ENCODE peak calls at places on chromosomes 16 and 17, in four cellular contexts. One of them, this sample, is unnamed.

GRCh38 chr16:88798772-88799455 is 4.7 kb upstream of the CDT1 start:
- DNase-seq in right lobe of liver: no peak
- DNase-seq in A549: peak
- DNase-seq in uterus: no peak
- DNase-seq in this sample: no peak

GRCh38 chr17:61659437-61659836 is 68.4 kb upstream of the NACA2 start:
- DNase-seq in right lobe of liver: no peak
- DNase-seq in A549: no peak
- DNase-seq in uterus: no peak
- DNase-seq in this sample: no peak

GRCh38 chr17:74345433-74346241 is 16.0 kb downstream of the BTBD17 start:
- DNase-seq in uterus: no peak
- DNase-seq in A549: no peak
- DNase-seq in right lobe of liver: no peak
- DNase-seq in this sample: no peak

GRCh38 chr17:55577011-55577586 is 65.8 kb upstream of the SMIM36 start:
- DNase-seq in uterus: peak
- DNase-seq in right lobe of liver: no peak
- DNase-seq in A549: no peak
- DNase-seq in this sample: no peak

GRCh38 chr17:18033442-18034099 is 5.4 kb downstream of the ATPAF2 start:
- DNase-seq in A549: peak
- DNase-seq in uterus: peak
- DNase-seq in right lobe of liver: no peak
- DNase-seq in this sample: peak

GRCh38 chr17:48729335-48730239 is 1.0 kb upstream of the HOXB13 start:
- DNase-seq in right lobe of liver: no peak
- DNase-seq in uterus: no peak
- DNase-seq in A549: no peak
- DNase-seq in this sample: no peak

GRCh38 chr16:83066881-83067280 is 440.1 kb downstream of the CDH13 start:
- DNase-seq in A549: no peak
- DNase-seq in right lobe of liver: no peak
- DNase-seq in uterus: no peak
- DNase-seq in this sample: no peak

GRCh38 chr16:83704656-83705055 is 103.1 kb upstream of the HSBP1 start:
- DNase-seq in A549: no peak
- DNase-seq in right lobe of liver: no peak
- DNase-seq in uterus: no peak
- DNase-seq in this sample: no peak

GRCh38 chr17:31052187-31052889 is 42.4 kb upstream of the NF1 start:
- DNase-seq in right lobe of liver: no peak
- DNase-seq in uterus: peak
- DNase-seq in A549: peak
- DNase-seq in this sample: peak

GRCh38 chr16:27286446-27286845 is 17.9 kb upstream of the NSMCE1 start:
- DNase-seq in right lobe of liver: no peak
- DNase-seq in uterus: peak
- DNase-seq in A549: peak
- DNase-seq in this sample: peak

GRCh38 chr17:38751803-38752118 is 780 bp upstream of the PSMB3 start:
- DNase-seq in uterus: peak
- DNase-seq in A549: peak
- DNase-seq in right lobe of liver: peak
- DNase-seq in this sample: peak

GRCh38 chr17:48890086-48890485 is 2.5 kb upstream of the ATP5MC1 start:
- DNase-seq in A549: no peak
- DNase-seq in right lobe of liver: no peak
- DNase-seq in uterus: no peak
- DNase-seq in this sample: no peak

GRCh38 chr17:39634384-39634871 is 2.5 kb upstream of the STARD3 start:
- DNase-seq in right lobe of liver: no peak
- DNase-seq in A549: peak
- DNase-seq in uterus: no peak
- DNase-seq in this sample: no peak

GRCh38 chr16:15650698-15651161 is 685 bp downstream of the NDE1 start:
- DNase-seq in uterus: peak
- DNase-seq in A549: no peak
- DNase-seq in right lobe of liver: peak
- DNase-seq in this sample: peak

GRCh38 chr16:57377080-57377841 is 5.0 kb downstream of the CX3CL1 start:
- DNase-seq in uterus: no peak
- DNase-seq in A549: peak
- DNase-seq in right lobe of liver: no peak
- DNase-seq in this sample: no peak

GRCh38 chr17:57424777-57425188 is 168.5 kb downstream of the MSI2 start:
- DNase-seq in right lobe of liver: no peak
- DNase-seq in A549: no peak
- DNase-seq in uterus: no peak
- DNase-seq in this sample: peak

GRCh38 chr17:58267347-58268324 is 13.1 kb downstream of the MPO start:
- DNase-seq in right lobe of liver: no peak
- DNase-seq in uterus: no peak
- DNase-seq in A549: no peak
- DNase-seq in this sample: no peak

GRCh38 chr17:77188084-77189066 is 47.6 kb downstream of the SEC14L1 start:
- DNase-seq in A549: no peak
- DNase-seq in uterus: no peak
- DNase-seq in right lobe of liver: no peak
- DNase-seq in this sample: no peak

GRCh38 chr17:47205419-47205963 is 3.7 kb upstream of the MYL4 start:
- DNase-seq in A549: no peak
- DNase-seq in right lobe of liver: no peak
- DNase-seq in uterus: peak
- DNase-seq in this sample: no peak

GRCh38 chr17:17626151-17626805 is 34.8 kb upstream of the PEMT start:
- DNase-seq in uterus: no peak
- DNase-seq in right lobe of liver: no peak
- DNase-seq in A549: no peak
- DNase-seq in this sample: no peak

GRCh38 chr17:16286009-16286946 is 67.0 kb downstream of the CENPV start:
- DNase-seq in right lobe of liver: peak
- DNase-seq in A549: peak
- DNase-seq in uterus: peak
- DNase-seq in this sample: peak

GRCh38 chr17:80774643-80775281 is 216.9 kb upstream of the CHMP6 start:
- DNase-seq in right lobe of liver: no peak
- DNase-seq in A549: no peak
- DNase-seq in uterus: no peak
- DNase-seq in this sample: no peak

GRCh38 chr16:12574721-12575120 is 229.0 kb downstream of the CPPED1 start:
- DNase-seq in A549: no peak
- DNase-seq in right lobe of liver: no peak
- DNase-seq in uterus: no peak
- DNase-seq in this sample: no peak
- TF ChIP-seq POLR2A in A549: no peak
- TF ChIP-seq POLR2A in right lobe of liver: no peak
- TF ChIP-seq POLR2A in uterus: no peak
- TF ChIP-seq POLR2A in this sample: no peak

GRCh38 chr17:28392491-28392890 is 13.5 kb downstream of the SLC46A1 start:
- DNase-seq in uterus: no peak
- DNase-seq in A549: no peak
- DNase-seq in right lobe of liver: no peak
- DNase-seq in this sample: no peak
- TF ChIP-seq POLR2A in uterus: no peak
- TF ChIP-seq POLR2A in A549: no peak
- TF ChIP-seq POLR2A in right lobe of liver: no peak
- TF ChIP-seq POLR2A in this sample: no peak

GRCh38 chr16:74606521-74607309 is at the start of gene GLG1:
- DNase-seq in A549: peak
- DNase-seq in uterus: peak
- DNase-seq in right lobe of liver: peak
- DNase-seq in this sample: peak
- TF ChIP-seq POLR2A in A549: peak
- TF ChIP-seq POLR2A in uterus: peak
- TF ChIP-seq POLR2A in right lobe of liver: peak
- TF ChIP-seq POLR2A in this sample: peak

GRCh38 chr17:78342438-78343098 is 17.3 kb downstream of the SOCS3 start:
- DNase-seq in A549: peak
- DNase-seq in uterus: peak
- DNase-seq in right lobe of liver: no peak
- DNase-seq in this sample: peak
- TF ChIP-seq POLR2A in A549: no peak
- TF ChIP-seq POLR2A in uterus: no peak
- TF ChIP-seq POLR2A in right lobe of liver: no peak
- TF ChIP-seq POLR2A in this sample: no peak

GRCh38 chr17:3588104-3588503 is 21.1 kb downstream of the TRPV1 start:
- DNase-seq in right lobe of liver: no peak
- DNase-seq in uterus: no peak
- DNase-seq in A549: no peak
- DNase-seq in this sample: no peak

GRCh38 chr17:3583456-3583855 is 25.8 kb downstream of the TRPV1 start:
- DNase-seq in uterus: no peak
- DNase-seq in A549: no peak
- DNase-seq in right lobe of liver: no peak
- DNase-seq in this sample: no peak

GRCh38 chr17:3589784-3590183 is 19.4 kb downstream of the TRPV1 start:
- DNase-seq in uterus: no peak
- DNase-seq in A549: no peak
- DNase-seq in right lobe of liver: no peak
- DNase-seq in this sample: no peak

GRCh38 chr17:3582921-3583320 is 25.3 kb upstream of the TRPV3 start:
- DNase-seq in uterus: no peak
- DNase-seq in A549: no peak
- DNase-seq in right lobe of liver: no peak
- DNase-seq in this sample: no peak

GRCh38 chr17:3585826-3586225 is 23.4 kb downstream of the TRPV1 start:
- DNase-seq in uterus: no peak
- DNase-seq in right lobe of liver: no peak
- DNase-seq in A549: no peak
- DNase-seq in this sample: no peak
- TF ChIP-seq POLR2A in uterus: no peak
- TF ChIP-seq POLR2A in right lobe of liver: no peak
- TF ChIP-seq POLR2A in A549: no peak
- TF ChIP-seq POLR2A in this sample: no peak

DNA sequence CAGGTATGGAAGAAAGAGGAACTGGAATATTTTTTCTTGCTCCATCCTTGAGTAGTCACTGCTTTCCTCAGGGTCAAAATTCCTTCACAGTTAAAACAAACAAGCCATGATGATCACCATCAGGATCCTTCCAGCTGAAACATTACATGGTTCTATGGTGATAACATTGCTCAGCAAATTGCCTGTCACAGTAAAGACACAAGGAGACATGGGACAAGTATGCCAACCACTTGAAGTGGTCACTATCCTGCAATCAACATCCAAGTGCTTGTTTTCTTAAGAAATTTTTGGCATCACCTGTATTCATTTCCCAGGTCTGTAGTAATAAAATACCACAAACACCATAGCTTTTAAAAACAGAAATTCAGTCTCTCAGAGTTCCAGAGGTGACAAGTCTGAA is 662.2 kb downstream of the CDH8 start:
- DNase-seq in A549: no peak
- DNase-seq in right lobe of liver: no peak
- DNase-seq in uterus: no peak
- DNase-seq in this sample: no peak
- TF ChIP-seq POLR2A in A549: no peak
- TF ChIP-seq POLR2A in right lobe of liver: no peak
- TF ChIP-seq POLR2A in uterus: no peak
- TF ChIP-seq POLR2A in this sample: no peak

DNA sequence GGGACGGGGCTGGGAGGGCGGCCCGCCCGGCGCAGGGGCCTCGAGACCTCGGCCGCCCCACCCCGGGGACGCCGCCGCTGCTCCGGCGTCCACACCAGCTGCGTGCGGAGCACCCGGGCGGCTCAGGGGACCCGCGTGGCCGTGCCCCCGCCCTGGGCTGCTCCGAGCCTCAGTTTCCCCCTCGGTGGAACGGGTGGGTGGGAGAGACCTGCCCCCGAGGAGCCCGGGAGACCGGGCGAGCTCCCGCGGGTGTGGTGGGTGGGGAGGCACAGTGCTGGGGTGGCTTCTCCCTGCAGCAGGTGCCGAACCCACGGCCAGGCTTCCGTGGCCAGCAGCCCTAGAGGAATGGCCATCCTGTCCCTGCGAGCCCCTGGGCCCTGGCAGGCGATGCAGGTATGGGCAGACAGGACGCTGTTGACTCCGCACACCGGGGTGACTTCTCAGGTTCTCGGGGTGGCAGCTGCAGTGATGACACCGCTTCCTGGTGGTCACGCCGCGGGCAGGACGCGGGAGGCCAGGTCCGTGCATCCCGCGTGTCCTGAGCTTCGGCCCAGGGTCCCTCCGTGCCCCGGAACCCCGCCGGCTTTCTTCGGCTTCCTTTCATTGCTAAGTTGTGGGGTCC is 677 bp downstream of the DEF8 start:
- DNase-seq in uterus: no peak
- DNase-seq in right lobe of liver: no peak
- DNase-seq in A549: no peak
- DNase-seq in this sample: no peak
- TF ChIP-seq POLR2A in uterus: no peak
- TF ChIP-seq POLR2A in right lobe of liver: no peak
- TF ChIP-seq POLR2A in A549: no peak
- TF ChIP-seq POLR2A in this sample: no peak

DNA sequence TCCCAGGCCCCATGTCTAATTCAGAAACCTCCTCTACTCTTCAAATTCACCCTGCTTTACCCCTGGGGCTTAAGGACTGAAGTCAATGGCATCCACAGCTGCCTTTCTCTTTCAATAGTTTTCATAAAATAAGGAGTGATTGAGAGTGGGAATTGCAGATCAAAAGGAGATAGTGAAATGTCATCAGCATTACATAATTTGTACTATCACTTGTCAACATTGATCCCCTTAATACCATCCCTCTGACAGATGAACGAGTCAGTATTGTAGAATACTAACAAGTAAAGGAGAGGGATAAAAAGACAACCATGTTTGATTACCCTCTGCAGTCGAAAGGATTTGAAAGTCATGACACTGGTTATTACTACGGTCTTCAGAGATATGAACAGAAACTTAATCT is 212.4 kb downstream of the TMEM114 start:
- DNase-seq in A549: no peak
- DNase-seq in uterus: no peak
- DNase-seq in right lobe of liver: no peak
- DNase-seq in this sample: no peak
- TF ChIP-seq POLR2A in A549: no peak
- TF ChIP-seq POLR2A in uterus: no peak
- TF ChIP-seq POLR2A in right lobe of liver: no peak
- TF ChIP-seq POLR2A in this sample: no peak

DNA sequence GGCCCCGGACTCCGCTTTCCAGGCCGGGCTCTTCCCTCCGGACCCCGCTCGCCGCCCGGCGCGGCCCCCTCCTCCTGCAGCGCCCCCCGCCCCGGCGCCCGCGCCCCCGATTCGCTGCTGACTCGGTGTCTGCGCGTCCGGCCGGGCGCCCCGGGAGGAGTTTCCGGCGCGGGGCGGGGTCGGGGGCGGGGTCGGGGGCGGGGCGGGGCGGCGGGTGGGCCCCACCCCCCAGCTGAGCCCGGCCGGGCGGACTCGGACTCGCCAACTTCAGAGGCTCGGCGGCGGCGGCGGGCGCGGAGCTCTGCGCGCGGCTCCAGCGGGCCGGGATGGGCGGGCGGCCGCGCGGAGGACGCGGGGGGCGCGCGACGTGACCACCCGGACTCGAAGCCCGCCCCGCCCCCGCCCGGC is at the start of gene METRNL:
- DNase-seq in uterus: peak
- DNase-seq in right lobe of liver: peak
- DNase-seq in A549: peak
- DNase-seq in this sample: peak
- TF ChIP-seq POLR2A in uterus: peak
- TF ChIP-seq POLR2A in right lobe of liver: peak
- TF ChIP-seq POLR2A in A549: peak
- TF ChIP-seq POLR2A in this sample: peak